ENCODE peak calls at places on chromosome 16, in five cellular contexts. H is HepG2, R is K562, Z is upper lobe of left lung, E is tibial nerve. N is an unnamed sample.

GRCh38 chr16:3706253-3707145 is 10.8 kb downstream of the TRAP1 start:
- DNase-seq in H (no peak), Z (no peak), E (no peak), R (no peak), N (no peak)

GRCh38 chr16:19118938-19119431 is 5.2 kb downstream of the ITPRIPL2 start:
- DNase-seq in Z (peak; percentile 45), E (no peak), H (no peak), R (peak; percentile 83), N (no peak)

GRCh38 chr16:11360581-11360980 is 15.3 kb downstream of the RMI2 start:
- DNase-seq in E (no peak), Z (no peak), H (no peak), R (no peak), N (no peak)

GRCh38 chr16:24701521-24701951 is 27.9 kb upstream of the TNRC6A start:
- DNase-seq in H (no peak), Z (no peak), R (no peak), E (peak; percentile 19), N (no peak)

GRCh38 chr16:67183627-67184452 is at the start of gene MATCAP1:
- DNase-seq in H (peak; percentile 99), Z (peak; percentile 96), R (peak; percentile 100), E (peak; percentile 86), N (peak; percentile 99)

GRCh38 chr16:77787452-77787851 is 912 bp upstream of the VAT1L start:
- DNase-seq in H (no peak), R (no peak), E (no peak), Z (no peak), N (no peak)

GRCh38 chr16:3131755-3132377 is 3.0 kb upstream of the ZNF213 start:
- DNase-seq in H (peak; percentile 48), Z (no peak), E (no peak), R (peak; percentile 61), N (no peak)

GRCh38 chr16:508884-509736 is 18.4 kb upstream of the CAPN15 start:
- DNase-seq in Z (no peak), H (peak; percentile 96), E (peak; percentile 65), R (no peak), N (no peak)

DNA sequence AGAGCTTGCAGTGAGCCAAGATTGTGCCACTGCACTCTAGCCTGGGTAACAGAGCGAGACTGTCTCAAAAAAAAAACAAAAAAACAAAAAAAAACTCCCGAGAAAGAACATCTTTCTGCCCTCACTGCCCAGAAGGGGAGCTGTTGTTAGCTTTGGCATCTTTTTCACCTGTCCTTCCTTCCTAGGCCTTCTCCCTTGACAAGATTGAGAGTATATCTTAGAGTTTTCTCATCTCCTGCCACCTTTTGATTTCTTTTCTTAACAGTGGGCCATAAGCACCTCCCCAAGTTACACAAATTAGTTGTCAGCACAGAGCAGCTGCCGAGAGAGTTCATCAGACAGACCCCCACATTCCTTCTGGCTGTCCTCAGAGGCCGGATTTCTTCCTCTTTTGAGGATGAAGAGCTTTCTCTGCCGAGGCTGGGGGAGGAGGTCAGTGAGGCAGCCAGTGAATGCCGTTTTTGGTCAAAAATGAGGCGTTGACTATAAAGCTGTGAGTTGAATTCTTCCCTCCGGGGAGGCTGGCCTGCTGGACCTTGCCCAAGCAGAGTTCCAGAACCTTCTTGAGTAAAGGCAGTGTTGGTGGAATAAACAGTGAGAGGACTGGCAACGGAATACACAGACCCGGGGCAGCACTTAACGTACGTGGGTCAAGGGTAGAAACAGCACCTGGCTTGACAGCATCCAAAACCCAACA is 127.0 kb downstream of the ABCC6 start:
- DNase-seq in R (no peak), E (no peak), Z (no peak), H (no peak), N (no peak)
- TF ChIP-seq EP300 in R (no peak), E (peak; percentile 17), Z (no peak), H (no peak), N (peak; percentile 29)

GRCh38 chr16:87235810-87236515 is 81.2 kb downstream of the C16orf95 start:
- DNase-seq in H (no peak), R (no peak), Z (no peak), E (no peak), N (no peak)
- TF ChIP-seq CTCF in H (peak; percentile 63), R (no peak), Z (no peak), E (no peak), N (no peak)

GRCh38 chr16:56279132-56279531 is 87.8 kb downstream of the GNAO1 start:
- DNase-seq in R (peak; percentile 34), Z (peak; percentile 45), H (no peak), E (no peak), N (no peak)

GRCh38 chr16:56278196-56278855 is 87.0 kb downstream of the GNAO1 start:
- DNase-seq in Z (peak; percentile 19), H (no peak), E (no peak), R (peak; percentile 72), N (no peak)

GRCh38 chr16:56282455-56282854 is 91.2 kb downstream of the GNAO1 start:
- DNase-seq in E (no peak), H (no peak), R (no peak), Z (no peak), N (no peak)

GRCh38 chr16:56279914-56280313 is 88.6 kb downstream of the GNAO1 start:
- DNase-seq in H (no peak), R (no peak), E (no peak), Z (no peak), N (no peak)

GRCh38 chr16:56281256-56281805 is 90.0 kb downstream of the GNAO1 start:
- DNase-seq in H (peak; percentile 24), Z (no peak), E (no peak), R (peak; percentile 66), N (no peak)
- H3K4me1 ChIP-seq in H (no peaks in the 10 kb centered on the region), Z (no peaks in the 10 kb centered on the region), E (no peaks in the 10 kb centered on the region), R (peaks cover 29% of the 10 kb centered on the region), N (peaks cover 10% of the 10 kb centered on the region)

GRCh38 chr16:7566360-7566759 is 233.7 kb downstream of the RBFOX1 start:
- DNase-seq in R (no peak), Z (no peak), H (no peak), E (no peak), N (no peak)
- TF ChIP-seq EP300 in R (no peak), Z (no peak), H (no peak), E (no peak), N (no peak)

GRCh38 chr16:7614022-7614795 is 281.6 kb downstream of the RBFOX1 start:
- DNase-seq in R (no peak), Z (no peak), E (no peak), H (peak; percentile 25), N (no peak)

GRCh38 chr16:7613518-7613917 is 280.9 kb downstream of the RBFOX1 start:
- DNase-seq in Z (no peak), E (no peak), R (no peak), H (no peak), N (no peak)

GRCh38 chr16:7615565-7615964 is 282.9 kb downstream of the RBFOX1 start:
- DNase-seq in H (no peak), E (no peak), R (peak; percentile 28), Z (no peak), N (no peak)
- TF ChIP-seq CTCF in H (peak; percentile 25), E (no peak), R (peak; percentile 42), Z (no peak), N (no peak)